ENCODE peak calls at places on chromosomes 11 and 22, in eight cellular contexts. O is DND-41, C is GM12878, A is MM.1S, S is colonic mucosa, R is mammary epithelial cell, T is SK-N-SH, Z is IMR-90. K is an unnamed sample. For H3K4me1, the result is how much of the 10 kb centered on the place peaks cover.

GRCh38 chr11:63599211-63600122 is 14.8 kb downstream of the PLAAT3 start:
- DNase-seq in O (no peak), C (no peak), A (no peak), S (no peak), R (peak), T (peak), Z (peak), K (no peak)

GRCh38 chr11:70779433-70780245 is 381.3 kb downstream of the CTTN start:
- DNase-seq in O (no peak), C (no peak), A (no peak), S (no peak), R (no peak), T (no peak), Z (no peak), K (no peak)

GRCh38 chr11:85810871-85811611 is at the start of gene SYTL2:
- DNase-seq in O (no peak), C (no peak), A (peak), S (peak), R (peak), T (peak), Z (peak), K (peak)

GRCh38 chr11:9004310-9004945 is 627 bp upstream of the NRIP3 start:
- DNase-seq in O (no peak), C (no peak), A (no peak), S (no peak), R (no peak), T (no peak), Z (no peak), K (no peak)

GRCh38 chr11:17655682-17656081 is 63.7 kb upstream of the MYOD1 start:
- DNase-seq in O (no peak), C (no peak), A (no peak), S (no peak), R (no peak), T (no peak), Z (no peak), K (no peak)

GRCh38 chr11:63993100-63993499 is 6.9 kb downstream of the OTUB1 start:
- DNase-seq in O (no peak), C (no peak), A (no peak), S (no peak), R (no peak), T (no peak), Z (no peak), K (no peak)

GRCh38 chr22:46774456-46775363 is 12.3 kb downstream of the TBC1D22A start:
- DNase-seq in O (no peak), C (no peak), A (no peak), S (no peak), R (no peak), T (no peak), Z (no peak), K (no peak)

GRCh38 chr11:27375370-27375769 is 12.4 kb upstream of the CCDC34 start:
- DNase-seq in O (no peak), C (no peak), A (no peak), S (no peak), R (no peak), T (no peak), Z (no peak), K (no peak)

GRCh38 chr11:133941546-133941945 is 15.2 kb downstream of the IGSF9B start:
- DNase-seq in O (no peak), C (no peak), A (no peak), S (no peak), R (no peak), T (no peak), Z (no peak), K (no peak)

GRCh38 chr11:2393941-2394817 is 6.4 kb upstream of the TSSC4 start:
- DNase-seq in O (no peak), C (no peak), A (no peak), S (no peak), R (no peak), T (no peak), Z (no peak), K (no peak)

GRCh38 chr22:46349238-46349637 is 13.7 kb downstream of the TRMU start:
- DNase-seq in O (no peak), C (no peak), A (no peak), S (no peak), R (no peak), T (no peak), Z (no peak), K (no peak)

GRCh38 chr11:132463941-132464340 is 1068.4 kb downstream of the OPCML start:
- DNase-seq in O (no peak), C (no peak), A (no peak), S (no peak), R (no peak), T (no peak), Z (no peak), K (peak)

GRCh38 chr22:30887418-30887817 is 81.2 kb downstream of the MORC2 start:
- DNase-seq in O (no peak), C (no peak), A (no peak), S (no peak), R (no peak), T (peak), Z (no peak), K (no peak)

GRCh38 chr11:73350908-73351636 is 25.1 kb upstream of the RELT start:
- DNase-seq in O (peak), C (no peak), A (peak), S (peak), R (peak), T (peak), Z (peak), K (peak)

GRCh38 chr11:36300651-36301050 is 4.6 kb downstream of the PRR5L start:
- DNase-seq in O (no peak), C (no peak), A (no peak), S (peak), R (no peak), T (no peak), Z (peak), K (peak)

GRCh38 chr11:117909611-117910382 is 19.4 kb downstream of the TMPRSS13 start:
- DNase-seq in O (peak), C (no peak), A (no peak), S (no peak), R (no peak), T (no peak), Z (no peak), K (no peak)

GRCh38 chr11:123707606-123708205 is 33.8 kb downstream of the ZNF202 start:
- DNase-seq in O (peak), C (peak), A (peak), S (peak), R (peak), T (peak), Z (peak), K (peak)

DNA sequence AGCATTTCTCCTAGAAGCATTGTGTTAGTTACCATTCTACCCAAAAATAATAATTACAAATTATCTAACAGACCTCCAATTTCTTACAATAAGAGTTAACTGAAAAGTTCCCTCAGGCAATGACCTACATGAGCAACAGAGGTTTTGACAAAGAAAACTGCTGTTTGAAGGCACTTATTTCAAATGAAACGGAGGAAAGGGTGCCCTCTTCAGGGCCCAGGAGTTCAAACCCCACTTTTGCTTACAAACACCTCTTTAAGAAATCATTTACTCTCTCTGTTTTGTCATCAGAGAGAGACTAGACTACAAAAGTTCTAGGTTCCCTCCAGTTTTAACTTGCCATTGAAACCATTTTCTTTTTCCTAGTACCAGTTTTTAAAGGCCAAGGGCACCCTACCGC is 56.7 kb downstream of the AMBRA1 start:
- DNase-seq in O (no peak), C (no peak), A (no peak), S (no peak), R (no peak), T (no peak), Z (peak), K (peak)
- TF ChIP-seq CTCF in O (peak), C (peak), A (no peak), S (no peak), R (peak), T (peak), Z (peak), K (peak)

GRCh38 chr22:36352775-36353507 is 34.8 kb downstream of the MYH9 start:
- DNase-seq in O (no peak), C (no peak), A (no peak), S (no peak), R (peak), T (no peak), Z (peak), K (peak)
- H3K9ac ChIP-seq in O (no peak), C (no peak), A (no peak), S (no peak), R (peak), T (no peak), Z (peak), K (peak)

DNA sequence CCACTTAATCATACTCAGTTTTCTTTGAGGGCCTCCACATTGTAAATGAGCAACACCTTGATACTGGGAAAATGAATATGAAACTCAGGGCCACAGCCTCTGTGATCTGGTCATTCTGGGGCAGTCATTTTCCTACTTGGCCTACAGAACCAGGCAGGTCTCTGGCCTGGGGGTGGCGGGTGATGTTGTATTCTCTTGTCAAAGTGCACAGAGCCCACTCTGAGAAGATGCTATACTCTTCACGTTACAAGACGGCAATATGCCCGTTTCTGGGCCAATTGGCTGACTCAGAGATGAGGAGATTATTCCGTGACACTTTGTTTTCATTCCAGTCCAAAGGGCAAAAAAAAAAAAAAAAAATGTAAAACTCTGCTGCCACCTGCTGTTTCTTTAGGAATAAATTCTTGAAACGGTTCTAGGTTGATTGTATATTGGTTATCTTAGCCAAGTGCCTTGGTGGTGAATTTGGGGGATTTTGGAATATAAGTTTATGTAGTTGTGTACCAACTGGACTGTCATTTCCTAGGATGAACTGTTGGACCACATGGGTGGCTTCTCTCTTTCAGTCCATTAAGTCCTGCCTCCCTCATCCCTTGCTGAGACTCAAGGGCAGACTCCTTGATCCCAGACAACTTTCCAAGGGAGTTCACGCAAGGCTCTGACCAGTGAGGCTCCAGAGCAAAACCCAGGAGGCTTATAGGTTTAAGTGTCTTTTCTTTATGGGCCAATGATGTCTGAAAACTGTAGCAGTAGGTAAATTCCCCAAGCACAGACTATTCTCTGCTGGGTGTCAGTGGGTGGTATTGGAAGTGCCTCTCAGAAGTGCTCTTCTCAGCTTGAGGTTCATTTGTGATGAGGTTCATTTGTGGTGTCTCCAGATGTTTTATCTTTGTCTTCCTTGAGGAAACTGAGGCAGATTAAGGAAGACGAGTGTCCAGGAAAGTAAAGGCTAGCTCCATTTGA is 18.2 kb downstream of the ADM start:
- DNase-seq in O (peak), C (no peak), A (peak), S (peak), R (peak), T (peak), Z (peak), K (peak)
- H3K4me1 ChIP-seq in O (under half), C (under half), A (under half), S (under half), R (under half), T (under half), Z (under half), K (under half)

GRCh38 chr11:75537740-75538139 is 12.0 kb upstream of the GDPD5 start:
- DNase-seq in O (no peak), C (no peak), A (no peak), S (no peak), R (no peak), T (no peak), Z (no peak), K (no peak)

GRCh38 chr11:75535039-75535563 is 9.4 kb upstream of the GDPD5 start:
- DNase-seq in O (no peak), C (no peak), A (no peak), S (no peak), R (no peak), T (no peak), Z (no peak), K (no peak)

GRCh38 chr11:75539459-75540022 is 13.8 kb upstream of the GDPD5 start:
- DNase-seq in O (no peak), C (no peak), A (no peak), S (no peak), R (no peak), T (no peak), Z (no peak), K (no peak)

GRCh38 chr11:75538150-75538942 is 12.6 kb upstream of the GDPD5 start:
- DNase-seq in O (no peak), C (no peak), A (no peak), S (no peak), R (no peak), T (no peak), Z (no peak), K (no peak)

DNA sequence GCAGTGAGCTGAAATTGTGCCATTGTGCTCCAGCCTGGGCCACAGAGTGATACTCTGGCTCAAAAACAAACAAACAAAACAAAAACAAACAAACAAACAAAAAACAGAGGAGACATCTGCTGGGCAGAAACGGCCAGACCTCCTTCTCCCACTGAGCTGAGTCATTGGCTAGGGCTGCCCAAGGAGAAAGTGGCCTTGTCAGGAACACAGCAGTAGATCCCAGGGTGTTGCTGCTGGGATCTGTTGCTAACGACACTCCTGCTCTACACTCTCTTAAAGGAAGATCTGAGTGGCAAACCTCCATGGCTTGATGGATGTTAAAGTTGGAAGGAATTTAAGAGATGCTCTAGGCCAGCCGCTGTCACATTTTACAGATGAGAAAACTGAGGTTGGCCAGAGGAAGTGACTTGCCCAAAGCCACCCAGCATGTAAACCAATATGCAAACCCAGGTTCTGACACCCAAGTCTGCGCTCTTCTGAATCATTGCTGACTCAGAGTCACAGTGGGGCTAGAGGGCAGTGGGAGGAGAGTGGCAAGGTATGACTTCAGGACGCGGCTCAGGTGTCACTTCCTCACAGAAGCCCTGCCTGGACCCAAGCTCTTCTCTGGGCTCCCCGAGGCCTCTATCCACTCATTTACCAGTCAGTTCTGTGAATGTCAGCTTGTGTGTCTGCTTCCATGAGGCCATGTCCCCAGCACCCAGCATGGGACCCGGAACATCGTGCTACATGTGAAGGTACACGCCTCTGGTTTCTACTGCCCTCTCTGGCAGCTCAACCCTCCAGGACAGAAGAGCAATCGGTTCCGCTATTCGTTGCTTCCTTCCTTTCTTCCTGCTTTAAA is 11.3 kb upstream of the GDPD5 start:
- DNase-seq in O (no peak), C (peak), A (no peak), S (no peak), R (peak), T (no peak), Z (peak), K (peak)
- TF ChIP-seq CTCF in O (no peak), C (no peak), A (no peak), S (no peak), R (no peak), T (no peak), Z (no peak), K (no peak)

DNA sequence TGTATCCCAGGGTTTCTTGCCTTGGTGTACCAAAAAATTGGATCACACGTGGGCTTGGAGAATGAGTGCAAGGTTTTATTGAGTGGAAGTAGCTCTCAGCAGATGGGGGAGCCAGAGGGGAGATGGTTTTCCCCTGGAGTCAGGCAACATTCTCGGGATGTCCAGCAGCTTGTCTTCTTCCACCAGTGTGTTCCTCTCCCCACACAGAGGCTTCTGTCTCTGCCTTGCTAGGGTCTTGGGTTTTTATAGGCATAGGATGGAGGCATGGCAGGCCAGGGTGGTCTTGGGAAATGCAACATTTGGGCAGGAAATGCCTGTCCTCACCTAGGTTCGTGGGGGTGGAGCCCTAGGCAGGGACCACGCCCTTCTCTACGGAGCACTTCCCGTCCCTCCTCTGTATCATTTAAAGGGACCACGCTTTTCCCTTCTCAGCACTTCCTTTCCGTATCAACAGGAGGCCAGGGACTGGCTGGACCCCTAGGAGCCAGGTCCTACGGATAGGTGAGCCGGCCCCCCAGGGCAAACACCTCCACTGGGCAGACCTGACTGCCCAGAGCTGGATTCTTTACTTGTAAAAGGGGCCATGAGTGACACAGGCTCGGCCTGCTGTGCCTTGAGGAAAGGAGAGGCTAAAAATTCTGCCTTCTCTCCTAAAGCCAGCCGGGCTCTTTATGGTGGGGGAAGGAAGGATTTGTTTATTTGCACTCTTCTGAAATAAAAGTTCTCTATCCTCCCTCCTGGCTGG is 55.3 kb upstream of the CCDC188 start:
- DNase-seq in O (peak), C (peak), A (peak), S (peak), R (peak), T (no peak), Z (peak), K (peak)
- H3K9ac ChIP-seq in O (peak), C (peak), A (peak), S (peak), R (peak), T (no peak), Z (peak), K (peak)

DNA sequence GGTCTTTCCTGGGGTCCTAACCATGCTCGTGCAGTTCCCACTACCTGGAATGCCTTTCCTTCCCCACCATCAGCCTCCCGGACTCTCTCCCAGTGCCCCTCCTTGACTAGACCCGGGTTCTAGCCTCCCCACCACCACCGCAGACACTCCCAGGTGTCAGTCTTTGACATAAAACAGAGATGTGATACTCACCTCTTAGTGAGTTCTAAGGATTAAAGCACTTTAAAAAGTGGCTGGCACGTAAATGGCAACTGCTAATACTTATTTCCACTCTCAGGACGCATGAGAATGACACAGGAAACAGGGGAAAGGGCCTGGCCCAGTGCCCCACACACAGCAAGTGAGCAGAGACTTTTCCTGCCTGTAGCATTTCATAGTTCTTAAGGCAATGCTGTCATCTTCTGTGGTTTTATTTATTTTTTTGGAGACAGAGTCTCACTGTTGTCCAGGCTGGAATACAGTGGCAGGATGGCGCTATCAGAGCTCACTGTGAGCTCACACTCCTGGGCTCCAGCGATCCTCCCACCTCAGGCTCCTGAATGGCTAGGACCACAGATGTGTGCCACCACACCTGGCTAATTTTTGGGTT is 1.9 kb upstream of the SLC25A45 start:
- DNase-seq in O (no peak), C (no peak), A (no peak), S (no peak), R (peak), T (no peak), Z (peak), K (peak)
- H3K4me1 ChIP-seq in O (half or more), C (half or more), A (under half), S (under half), R (half or more), T (under half), Z (under half), K (under half)

GRCh38 chr22:39654959-39655579 is 84.5 kb downstream of the CACNA1I start:
- DNase-seq in O (no peak), C (no peak), A (no peak), S (no peak), R (no peak), T (peak), Z (no peak), K (no peak)
- TF ChIP-seq CTCF in O (peak), C (no peak), A (peak), S (no peak), R (no peak), T (no peak), Z (no peak), K (no peak)